ENCODE peak calls at places on chromosome X, in four cellular contexts. B is mammary epithelial cell, Z is MM.1S, G is A549. E is an unnamed sample.

GRCh38 chrX:30301203-30301602 is 8.0 kb downstream of the NR0B1 start:
- DNase-seq in B (no peak), Z (no peak), G (no peak), E (no peak)

GRCh38 chrX:54182864-54183613 is at the start of gene FAM120C:
- DNase-seq in B (peak; percentile 62), Z (peak; percentile 66), G (peak; percentile 84), E (peak; percentile 75)

GRCh38 chrX:46268429-46268828 is 276.8 kb downstream of the ZNF674 start:
- DNase-seq in B (peak; percentile 85), Z (no peak), G (peak; percentile 77), E (peak; percentile 31)

GRCh38 chrX:130245441-130245840 is 23.3 kb downstream of the ZNF280C start:
- DNase-seq in B (no peak), Z (no peak), G (no peak), E (no peak)

GRCh38 chrX:123361371-123361770 is 177.3 kb downstream of the GRIA3 start:
- DNase-seq in B (no peak), Z (no peak), G (no peak), E (no peak)

GRCh38 chrX:3678287-3678686 is 35.2 kb downstream of the PRKX start:
- DNase-seq in B (no peak), Z (no peak), G (no peak), E (no peak)

GRCh38 chrX:12297353-12297752 is 159.1 kb downstream of the FRMPD4 start:
- DNase-seq in B (no peak), Z (no peak), G (no peak), E (no peak)

GRCh38 chrX:38175140-38175539 is 45.5 kb downstream of the SRPX start:
- DNase-seq in B (peak; percentile 21), Z (peak; percentile 30), G (peak; percentile 64), E (peak; percentile 53)

DNA sequence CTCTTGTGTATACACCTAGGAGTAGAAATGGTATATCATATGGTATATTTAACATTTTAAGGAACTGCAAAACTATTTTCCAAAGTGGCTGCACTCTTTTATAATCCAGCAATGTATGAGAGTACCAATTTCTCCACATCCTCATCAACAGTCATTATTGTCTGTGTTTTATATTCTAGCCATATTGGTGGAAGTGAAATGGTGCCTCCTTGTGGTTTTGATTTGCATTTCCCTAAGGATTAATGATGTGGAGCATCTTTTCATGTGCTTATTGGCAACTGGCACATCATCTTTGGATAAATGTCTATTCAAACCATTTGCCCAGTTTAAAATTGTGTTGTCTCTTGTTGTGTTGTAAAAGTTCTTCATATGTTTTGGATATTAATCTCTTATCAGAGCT is 9.6 kb downstream of the BMP15 start:
- DNase-seq in B (peak; percentile 23), Z (no peak), G (peak; percentile 16), E (peak; percentile 8)
- TF ChIP-seq CTCF in B (peak; percentile 62), Z (peak; percentile 23), G (peak; percentile 26), E (peak; percentile 38)

GRCh38 chrX:150366951-150367545 is 3.9 kb downstream of the MAMLD1 start:
- DNase-seq in B (peak; percentile 54), Z (no peak), G (peak; percentile 77), E (peak; percentile 33)

GRCh38 chrX:150365953-150366911 is 3.1 kb downstream of the MAMLD1 start:
- DNase-seq in B (peak; percentile 23), Z (no peak), G (peak; percentile 36), E (peak; percentile 70)

GRCh38 chrX:150364347-150365050 is 1.4 kb downstream of the MAMLD1 start:
- DNase-seq in B (peak; percentile 39), Z (no peak), G (peak; percentile 21), E (peak; percentile 26)

GRCh38 chrX:150363561-150364346 is 637 bp downstream of the MAMLD1 start:
- DNase-seq in B (peak; percentile 45), Z (no peak), G (peak; percentile 61), E (peak; percentile 55)

GRCh38 chrX:150365051-150365952 is 2.2 kb downstream of the MAMLD1 start:
- DNase-seq in B (peak; percentile 42), Z (peak; percentile 46), G (peak; percentile 80), E (peak; percentile 79)
- H3K4me2 ChIP-seq in B (peak overlapping the region; percentile 82), Z (peak overlapping the region; percentile 59), G (peak overlapping the region; percentile 97), E (peak overlapping the region; percentile 80)

GRCh38 chrX:119648421-119648775 is 42.2 kb upstream of the NKRF start:
- DNase-seq in B (no peak), Z (peak; percentile 21), G (no peak), E (no peak)

GRCh38 chrX:119659522-119659921 is 33.4 kb downstream of the SEPTIN6 start:
- DNase-seq in B (no peak), Z (no peak), G (no peak), E (no peak)

GRCh38 chrX:119655125-119655524 is 37.8 kb downstream of the SEPTIN6 start:
- DNase-seq in B (peak; percentile 67), Z (no peak), G (peak; percentile 11), E (peak; percentile 64)

DNA sequence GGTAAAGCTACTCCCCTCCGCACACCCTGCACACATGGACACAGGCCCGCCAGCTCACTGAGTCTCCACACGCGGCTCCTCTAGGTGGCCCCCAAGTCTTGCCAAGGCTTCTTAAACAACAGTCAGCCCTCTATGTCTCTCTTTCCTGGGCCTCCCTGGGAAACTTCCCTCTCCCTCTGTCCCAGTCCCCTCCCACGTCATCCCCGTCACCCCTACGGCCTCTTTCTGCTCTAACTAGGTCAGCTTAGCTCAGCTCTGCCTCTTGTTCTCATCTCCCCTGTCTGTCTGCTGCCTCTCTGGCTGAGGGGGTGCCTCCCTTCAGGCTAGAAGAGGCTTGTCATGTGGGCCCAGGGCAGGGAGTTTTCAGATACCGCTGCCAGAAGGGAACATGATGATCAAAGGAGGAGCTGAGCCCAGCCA is 38.8 kb downstream of the SEPTIN6 start:
- DNase-seq in B (no peak), Z (no peak), G (no peak), E (peak; percentile 62)
- TF ChIP-seq CTCF in B (no peak), Z (no peak), G (no peak), E (peak; percentile 26)

GRCh38 chrX:128020701-128021100 is 31.5 kb downstream of the ACTRT1 start:
- DNase-seq in B (peak; percentile 80), Z (no peak), G (peak; percentile 62), E (peak; percentile 48)
- H3K4me2 ChIP-seq in B (peak overlapping the region; percentile 73), Z (no peak overlapping the region), G (peak overlapping the region; percentile 34), E (no peak overlapping the region)

GRCh38 chrX:99394450-99394849 is 1015.6 kb downstream of the PCDH19 start:
- DNase-seq in B (no peak), Z (no peak), G (no peak), E (no peak)
- TF ChIP-seq CTCF in B (no peak), Z (no peak), G (no peak), E (peak; percentile 11)

DNA sequence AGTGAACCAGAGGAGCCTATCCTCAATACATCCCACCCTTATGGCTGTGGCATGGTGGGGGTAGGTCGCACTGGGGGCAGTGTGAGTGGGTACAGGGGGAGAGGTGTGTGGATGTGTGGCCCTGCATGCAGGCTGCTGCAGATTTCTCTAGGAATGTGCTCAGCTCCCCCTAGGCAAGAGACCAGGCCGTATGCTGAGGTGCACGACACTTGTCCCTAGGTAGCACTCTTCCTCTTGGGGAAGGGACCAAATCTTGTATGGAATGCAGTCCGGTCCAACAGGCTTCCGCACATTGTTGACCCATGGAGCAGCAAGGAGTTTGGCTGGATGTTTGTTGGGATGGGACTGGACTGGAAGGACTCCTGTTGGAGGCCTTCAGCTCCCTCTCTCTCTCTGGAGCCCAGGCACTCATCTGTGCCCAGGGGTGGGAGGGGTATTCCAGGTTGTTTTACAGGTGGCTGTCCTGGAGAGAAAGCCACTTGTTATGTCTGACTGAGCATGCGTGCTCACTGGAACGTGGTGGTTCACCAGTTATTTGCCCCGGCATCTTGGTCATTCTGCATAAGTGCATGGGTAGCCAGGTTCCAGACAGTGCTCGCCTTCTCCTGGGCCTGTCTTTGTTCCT is 55.1 kb downstream of the NBDY start:
- DNase-seq in B (no peak), Z (no peak), G (no peak), E (no peak)
- H3K4me2 ChIP-seq in B (no peak overlapping the region), Z (peak overlapping the region; percentile 57), G (no peak overlapping the region), E (no peak overlapping the region)

E was measured in hepatocyte.